ENCODE peak calls at places on chromosome 1, in five cellular contexts. S is H1, T is heart left ventricle, V is ovary, R is HCT116. G is an unnamed sample.

GRCh38 chr1:5908461-5909375 is 83.5 kb downstream of the NPHP4 start:
- DNase-seq in S (no peak), T (peak; percentile 47), V (no peak), R (no peak), G (no peak)

GRCh38 chr1:16122361-16122881 is 33.4 kb downstream of the EPHA2 start:
- DNase-seq in S (no peak), T (peak; percentile 33), V (no peak), R (no peak), G (no peak)

GRCh38 chr1:150789396-150789795 is 18.7 kb downstream of the CTSK start:
- DNase-seq in S (no peak), T (no peak), V (peak; percentile 41), R (no peak), G (no peak)

GRCh38 chr1:206048582-206048981 is 4.4 kb upstream of the RHEX start:
- DNase-seq in S (no peak), T (no peak), V (no peak), R (no peak), G (no peak)

GRCh38 chr1:115112496-115113375 is 23.4 kb upstream of the TSPAN2 start:
- DNase-seq in S (no peak), T (no peak), V (no peak), R (peak; percentile 6), G (peak; percentile 16)

GRCh38 chr1:159928491-159929050 is 3.3 kb upstream of the TAGLN2 start:
- DNase-seq in S (no peak), T (no peak), V (no peak), R (no peak), G (no peak)

GRCh38 chr1:43539726-43540434 is 9.2 kb downstream of the PTPRF start:
- DNase-seq in S (no peak), T (peak; percentile 40), V (no peak), R (no peak), G (no peak)

GRCh38 chr1:107153033-107153432 is 12.2 kb downstream of the NTNG1 start:
- DNase-seq in S (no peak), T (no peak), V (no peak), R (no peak), G (no peak)

GRCh38 chr1:209747580-209748262 is 8.1 kb upstream of the TRAF3IP3 start:
- DNase-seq in S (peak; percentile 99), T (peak; percentile 92), V (peak; percentile 96), R (peak; percentile 98), G (peak; percentile 89)

GRCh38 chr1:165917166-165917565 is 89.8 kb downstream of the UCK2 start:
- DNase-seq in S (no peak), T (no peak), V (no peak), R (no peak), G (no peak)

GRCh38 chr1:147822292-147822691 is 61.9 kb upstream of the GJA5 start:
- DNase-seq in S (no peak), T (no peak), V (no peak), R (no peak), G (no peak)

GRCh38 chr1:66395202-66396061 is 138.5 kb upstream of the SGIP1 start:
- DNase-seq in S (no peak), T (no peak), V (no peak), R (no peak), G (no peak)

GRCh38 chr1:3911521-3911845 is 11.4 kb upstream of the C1orf174 start:
- DNase-seq in S (no peak), T (no peak), V (no peak), R (no peak), G (no peak)

GRCh38 chr1:170267317-170267716 is 121.6 kb downstream of the NTMT2 start:
- DNase-seq in S (peak; percentile 15), T (no peak), V (no peak), R (peak; percentile 19), G (no peak)

GRCh38 chr1:113929750-113930498 is 800 bp downstream of the HIPK1 start:
- DNase-seq in S (no peak), T (peak; percentile 75), V (peak; percentile 33), R (no peak), G (peak; percentile 33)

GRCh38 chr1:9442266-9442846 is 96.9 kb upstream of the SLC25A33 start:
- DNase-seq in S (no peak), T (no peak), V (no peak), R (no peak), G (no peak)

DNA sequence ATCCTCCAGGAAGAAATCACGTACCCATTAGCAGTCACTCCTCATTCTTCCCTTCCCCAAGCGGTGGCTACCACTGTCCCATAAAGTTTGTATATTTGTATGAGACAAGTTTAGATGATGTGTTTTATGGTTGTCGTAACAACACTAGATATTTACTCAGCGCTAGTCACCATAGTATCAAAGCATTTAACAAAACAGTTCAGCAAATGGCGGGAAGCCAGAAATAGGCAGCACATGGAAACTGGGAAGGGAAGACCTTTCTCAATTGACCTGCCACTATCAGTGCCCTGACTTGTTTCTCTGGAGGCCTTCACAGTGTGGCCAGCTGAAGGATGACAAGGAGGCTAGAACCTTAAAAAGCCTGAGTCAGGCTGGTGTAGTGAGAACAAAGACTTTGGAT is 31.1 kb downstream of the CNST start:
- DNase-seq in S (no peak), T (no peak), V (no peak), R (no peak), G (no peak)
- TF ChIP-seq POLR2A in S (no peak), T (no peak), V (no peak), R (no peak), G (no peak)

GRCh38 chr1:198679535-198680173 is 40.8 kb downstream of the PTPRC start:
- DNase-seq in S (no peak), T (peak; percentile 54), V (no peak), R (no peak), G (no peak)

GRCh38 chr1:198680174-198680871 is 41.5 kb downstream of the PTPRC start:
- DNase-seq in S (no peak), T (no peak), V (no peak), R (no peak), G (no peak)

GRCh38 chr1:198681247-198681646 is 42.4 kb downstream of the PTPRC start:
- DNase-seq in S (no peak), T (no peak), V (no peak), R (no peak), G (no peak)

GRCh38 chr1:198683449-198683848 is 44.6 kb downstream of the PTPRC start:
- DNase-seq in S (no peak), T (no peak), V (no peak), R (no peak), G (no peak)

DNA sequence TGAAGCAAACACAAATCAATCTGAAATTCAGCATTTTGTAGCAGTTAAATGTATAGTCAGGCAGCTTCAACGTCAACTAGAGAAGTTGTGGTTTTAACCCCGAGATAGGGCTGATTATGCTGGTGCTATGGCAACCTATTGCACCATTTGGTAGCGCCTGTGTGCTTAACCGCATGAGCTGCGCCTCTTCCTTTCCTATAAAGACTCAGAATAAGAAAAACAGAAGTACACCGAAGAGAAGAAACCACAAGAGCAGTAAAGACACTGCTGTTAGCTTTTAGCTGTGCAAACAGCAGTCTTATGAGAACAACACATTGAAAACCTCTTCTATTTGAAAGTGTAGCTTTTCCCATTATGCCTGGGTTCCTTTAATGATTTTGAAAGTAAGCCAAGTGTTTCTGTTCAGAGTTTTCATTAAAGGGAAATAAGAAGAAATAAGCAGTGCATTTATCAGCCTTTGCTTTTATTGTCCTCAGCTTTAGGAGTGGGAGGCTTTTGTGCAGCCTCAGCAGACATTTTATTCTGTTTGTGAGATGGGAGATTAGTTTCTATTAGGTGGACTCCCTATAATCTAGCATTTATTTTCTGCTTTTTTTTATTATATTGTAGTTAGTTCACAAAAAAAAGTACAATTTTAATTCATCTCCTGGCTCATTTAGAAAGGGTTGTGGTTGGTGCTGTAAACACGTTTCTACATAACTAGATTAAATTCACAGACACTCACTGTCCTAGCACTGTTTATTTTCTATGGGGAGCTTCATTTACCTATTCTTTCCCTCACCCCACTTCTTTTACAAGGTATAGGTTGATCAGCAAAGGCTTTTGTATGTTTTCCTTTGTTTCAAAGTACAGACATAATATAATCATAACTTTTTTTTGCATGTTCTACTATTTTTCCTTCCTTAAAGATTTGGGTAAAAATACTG is 43.3 kb downstream of the PTPRC start:
- DNase-seq in S (no peak), T (peak; percentile 55), V (no peak), R (no peak), G (peak; percentile 35)
- H3K4me3 ChIP-seq in S (no peak overlapping the region), T (no peak overlapping the region), V (no peak overlapping the region), R (no peak overlapping the region), G (no peak overlapping the region)

DNA sequence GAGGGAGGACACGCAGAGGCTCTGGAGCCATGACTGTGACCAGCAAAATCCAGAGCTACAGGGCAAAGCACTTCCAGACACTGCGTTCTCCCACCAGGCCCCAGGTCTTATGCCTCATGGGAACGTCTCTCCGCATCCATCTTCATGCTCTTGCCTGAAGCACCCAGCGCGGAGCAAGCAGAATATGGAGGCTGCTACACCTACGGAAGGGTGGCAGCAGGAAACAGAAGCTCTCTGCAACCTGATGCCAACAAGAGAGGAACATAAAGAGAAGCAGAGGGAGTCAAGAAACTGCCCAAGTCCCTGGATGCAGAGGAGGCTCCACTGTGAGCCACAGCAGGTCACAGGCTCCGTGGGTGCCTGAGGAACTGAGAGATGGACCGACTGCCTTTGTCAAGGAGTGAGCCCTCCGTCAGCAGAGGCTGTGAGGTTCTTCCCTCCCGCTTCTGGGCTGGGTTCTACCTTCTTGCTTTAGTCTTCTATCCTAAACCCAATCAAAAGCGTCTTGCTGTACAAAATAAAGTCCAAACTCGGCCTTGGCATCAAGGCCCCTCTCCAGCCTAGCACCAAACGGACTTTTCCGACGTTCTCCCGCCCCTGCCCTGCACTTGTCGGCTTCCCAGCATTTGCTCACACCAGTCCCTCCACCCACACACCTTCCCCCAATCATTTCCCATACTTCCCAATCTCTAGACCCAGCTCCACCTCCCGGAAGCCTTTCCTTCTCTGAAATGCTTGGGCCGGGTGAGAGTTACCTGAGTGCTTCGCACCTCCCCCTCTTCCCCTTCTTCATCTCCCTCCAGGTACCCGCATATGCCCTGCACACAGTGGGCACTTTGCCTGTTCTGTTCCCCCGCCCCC is 902 bp downstream of the DHCR24 start:
- DNase-seq in S (no peak), T (no peak), V (no peak), R (peak; percentile 61), G (peak; percentile 52)
- H3K4me1 ChIP-seq in S (peaks cover 20% of the 10 kb centered on the region), T (no peaks in the 10 kb centered on the region), V (peaks cover 11% of the 10 kb centered on the region), R (peaks cover 50% of the 10 kb centered on the region), G (peaks cover 7% of the 10 kb centered on the region)

GRCh38 chr1:46532095-46532494 is 19.4 kb downstream of the KNCN start:
- DNase-seq in S (no peak), T (no peak), V (no peak), R (no peak), G (no peak)

GRCh38 chr1:46533179-46533864 is 18.1 kb downstream of the KNCN start:
- DNase-seq in S (no peak), T (no peak), V (peak; percentile 33), R (no peak), G (no peak)

GRCh38 chr1:46530791-46531409 is 20.5 kb downstream of the KNCN start:
- DNase-seq in S (no peak), T (no peak), V (no peak), R (no peak), G (no peak)

GRCh38 chr1:46530311-46530710 is 21.1 kb downstream of the KNCN start:
- DNase-seq in S (no peak), T (no peak), V (no peak), R (no peak), G (no peak)

DNA sequence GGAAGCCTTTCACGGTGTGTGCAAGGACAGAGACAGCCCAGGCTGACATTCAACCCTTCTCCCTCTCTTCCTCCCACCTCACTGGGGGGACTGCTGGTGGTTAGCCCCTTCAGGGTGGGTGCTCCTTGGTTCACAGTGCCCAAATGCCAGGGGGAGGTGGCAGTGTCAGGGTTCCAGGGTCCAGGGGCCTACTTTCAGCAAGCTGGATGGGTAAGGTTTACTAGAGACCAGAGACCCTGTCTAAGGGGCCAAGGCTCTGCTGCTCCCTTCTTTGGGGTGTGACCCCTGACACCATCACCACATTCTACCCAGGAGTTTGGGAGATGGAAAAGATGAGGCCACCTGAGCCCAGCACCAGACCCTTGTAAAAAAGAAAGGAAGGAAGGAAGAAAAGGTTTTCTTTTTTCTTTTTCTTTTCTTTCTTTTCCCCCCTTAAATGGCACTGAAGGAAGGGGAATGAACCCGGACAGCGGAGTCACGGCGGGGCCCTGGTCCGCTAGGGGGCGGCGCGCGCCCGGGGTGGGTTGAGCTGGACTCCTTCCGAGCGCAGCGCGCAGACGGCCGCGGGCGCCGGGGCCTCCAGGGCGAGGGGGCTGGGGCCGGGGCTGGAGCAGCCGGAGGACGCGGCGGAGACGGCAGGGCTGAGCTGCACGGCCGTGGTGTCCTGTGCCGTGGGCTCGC is 18.8 kb downstream of the KNCN start:
- DNase-seq in S (no peak), T (peak; percentile 84), V (peak; percentile 54), R (no peak), G (peak; percentile 33)
- TF ChIP-seq POLR2A in S (no peak), T (no peak), V (no peak), R (no peak), G (no peak)